ENCODE peak calls at places on chromosomes 3 and 15, in eight cellular contexts. One of them, this sample, is unnamed.

GRCh38 chr15:55319537-55320325 is 709 bp downstream of the PIGB start:
- DNase-seq in esophagus muscularis mucosa: no peak
- DNase-seq in stimulated activated CD8-positive, alpha-beta memory T cell treated with anti-CD3 and anti-CD28 coated beads, Interleukin-7, amount 100 ng/mL, for 24 hours: no peak
- DNase-seq in A549: peak
- DNase-seq in tibial artery: peak
- DNase-seq in head of caudate nucleus: no peak
- DNase-seq in mesothelial cell of epicardium: no peak
- DNase-seq in NCI-H1092: no peak
- DNase-seq in this sample: no peak

GRCh38 chr15:63953524-63953923 is 92.8 kb downstream of the DAPK2 start:
- DNase-seq in NCI-H1092: no peak
- DNase-seq in stimulated activated CD8-positive, alpha-beta memory T cell treated with anti-CD3 and anti-CD28 coated beads, Interleukin-7, amount 100 ng/mL, for 24 hours: no peak
- DNase-seq in head of caudate nucleus: no peak
- DNase-seq in esophagus muscularis mucosa: no peak
- DNase-seq in mesothelial cell of epicardium: no peak
- DNase-seq in tibial artery: no peak
- DNase-seq in A549: no peak
- DNase-seq in this sample: no peak

GRCh38 chr15:42716626-42717025 is 20.3 kb downstream of the CDAN1 start:
- DNase-seq in NCI-H1092: no peak
- DNase-seq in head of caudate nucleus: no peak
- DNase-seq in esophagus muscularis mucosa: no peak
- DNase-seq in tibial artery: no peak
- DNase-seq in mesothelial cell of epicardium: no peak
- DNase-seq in A549: no peak
- DNase-seq in stimulated activated CD8-positive, alpha-beta memory T cell treated with anti-CD3 and anti-CD28 coated beads, Interleukin-7, amount 100 ng/mL, for 24 hours: no peak
- DNase-seq in this sample: peak

GRCh38 chr3:94360982-94361381 is 298.1 kb downstream of the NSUN3 start:
- DNase-seq in esophagus muscularis mucosa: no peak
- DNase-seq in tibial artery: peak
- DNase-seq in A549: no peak
- DNase-seq in stimulated activated CD8-positive, alpha-beta memory T cell treated with anti-CD3 and anti-CD28 coated beads, Interleukin-7, amount 100 ng/mL, for 24 hours: no peak
- DNase-seq in mesothelial cell of epicardium: no peak
- DNase-seq in NCI-H1092: no peak
- DNase-seq in head of caudate nucleus: no peak
- DNase-seq in this sample: no peak

GRCh38 chr3:50567386-50568182 is at the start of gene C3orf18:
- DNase-seq in head of caudate nucleus: peak
- DNase-seq in mesothelial cell of epicardium: peak
- DNase-seq in esophagus muscularis mucosa: peak
- DNase-seq in stimulated activated CD8-positive, alpha-beta memory T cell treated with anti-CD3 and anti-CD28 coated beads, Interleukin-7, amount 100 ng/mL, for 24 hours: peak
- DNase-seq in tibial artery: peak
- DNase-seq in A549: peak
- DNase-seq in NCI-H1092: peak
- DNase-seq in this sample: no peak

GRCh38 chr15:22903427-22903826 is 65.0 kb downstream of the NIPA2 start:
- DNase-seq in A549: no peak
- DNase-seq in tibial artery: no peak
- DNase-seq in esophagus muscularis mucosa: no peak
- DNase-seq in mesothelial cell of epicardium: no peak
- DNase-seq in NCI-H1092: no peak
- DNase-seq in head of caudate nucleus: no peak
- DNase-seq in stimulated activated CD8-positive, alpha-beta memory T cell treated with anti-CD3 and anti-CD28 coated beads, Interleukin-7, amount 100 ng/mL, for 24 hours: no peak
- DNase-seq in this sample: no peak

GRCh38 chr3:176872771-176873209 is 324.5 kb downstream of the TBL1XR1 start:
- DNase-seq in mesothelial cell of epicardium: no peak
- DNase-seq in tibial artery: peak
- DNase-seq in esophagus muscularis mucosa: no peak
- DNase-seq in NCI-H1092: peak
- DNase-seq in head of caudate nucleus: no peak
- DNase-seq in stimulated activated CD8-positive, alpha-beta memory T cell treated with anti-CD3 and anti-CD28 coated beads, Interleukin-7, amount 100 ng/mL, for 24 hours: peak
- DNase-seq in A549: peak
- DNase-seq in this sample: no peak

GRCh38 chr3:157094751-157095480 is 65.0 kb downstream of the CCNL1 start:
- DNase-seq in tibial artery: no peak
- DNase-seq in mesothelial cell of epicardium: no peak
- DNase-seq in A549: no peak
- DNase-seq in NCI-H1092: no peak
- DNase-seq in esophagus muscularis mucosa: no peak
- DNase-seq in stimulated activated CD8-positive, alpha-beta memory T cell treated with anti-CD3 and anti-CD28 coated beads, Interleukin-7, amount 100 ng/mL, for 24 hours: no peak
- DNase-seq in head of caudate nucleus: no peak
- DNase-seq in this sample: no peak

GRCh38 chr3:101279162-101279561 is 41.2 kb downstream of the IMPG2 start:
- DNase-seq in tibial artery: no peak
- DNase-seq in esophagus muscularis mucosa: no peak
- DNase-seq in mesothelial cell of epicardium: no peak
- DNase-seq in stimulated activated CD8-positive, alpha-beta memory T cell treated with anti-CD3 and anti-CD28 coated beads, Interleukin-7, amount 100 ng/mL, for 24 hours: no peak
- DNase-seq in head of caudate nucleus: no peak
- DNase-seq in A549: no peak
- DNase-seq in NCI-H1092: no peak
- DNase-seq in this sample: no peak

GRCh38 chr3:147419062-147419701 is 10.0 kb downstream of the ZIC1 start:
- DNase-seq in A549: no peak
- DNase-seq in tibial artery: no peak
- DNase-seq in stimulated activated CD8-positive, alpha-beta memory T cell treated with anti-CD3 and anti-CD28 coated beads, Interleukin-7, amount 100 ng/mL, for 24 hours: no peak
- DNase-seq in esophagus muscularis mucosa: no peak
- DNase-seq in NCI-H1092: no peak
- DNase-seq in mesothelial cell of epicardium: no peak
- DNase-seq in head of caudate nucleus: peak
- DNase-seq in this sample: no peak

GRCh38 chr3:176941674-176942073 is 255.6 kb downstream of the TBL1XR1 start:
- DNase-seq in NCI-H1092: no peak
- DNase-seq in tibial artery: no peak
- DNase-seq in esophagus muscularis mucosa: no peak
- DNase-seq in mesothelial cell of epicardium: no peak
- DNase-seq in head of caudate nucleus: no peak
- DNase-seq in A549: no peak
- DNase-seq in stimulated activated CD8-positive, alpha-beta memory T cell treated with anti-CD3 and anti-CD28 coated beads, Interleukin-7, amount 100 ng/mL, for 24 hours: no peak
- DNase-seq in this sample: no peak

GRCh38 chr3:190533511-190534282 is 19.8 kb downstream of the IL1RAP start:
- DNase-seq in mesothelial cell of epicardium: no peak
- DNase-seq in NCI-H1092: no peak
- DNase-seq in head of caudate nucleus: peak
- DNase-seq in A549: peak
- DNase-seq in stimulated activated CD8-positive, alpha-beta memory T cell treated with anti-CD3 and anti-CD28 coated beads, Interleukin-7, amount 100 ng/mL, for 24 hours: no peak
- DNase-seq in esophagus muscularis mucosa: no peak
- DNase-seq in tibial artery: peak
- DNase-seq in this sample: no peak

This sample was measured in vagina.